ENCODE peak calls at places on chromosome 12, in five cellular contexts. G is tibial nerve, J is NCI-H1417, L is SK-N-SH, P is H9. D is an unnamed sample.

GRCh38 chr12:92434607-92435025 is 268.2 kb upstream of the PLEKHG7 start:
- DNase-seq in G (no peak), L (no peak), J (no peak), P (no peak), D (no peak)

GRCh38 chr12:107845980-107846659 is 71.6 kb downstream of the ASCL4 start:
- DNase-seq in P (no peak), L (no peak), J (no peak), G (no peak), D (peak; percentile 16)

GRCh38 chr12:75969768-75970167 is 61.8 kb downstream of the PHLDA1 start:
- DNase-seq in L (no peak), P (peak; percentile 80), J (no peak), G (no peak), D (no peak)

GRCh38 chr12:73935817-73936216 is 601.8 kb upstream of the ATXN7L3B start:
- DNase-seq in J (peak; percentile 81), G (no peak), L (no peak), P (peak; percentile 41), D (no peak)

GRCh38 chr12:65660096-65660495 is 164.2 kb upstream of the HMGA2 start:
- DNase-seq in P (no peak), J (no peak), G (no peak), L (no peak), D (no peak)

GRCh38 chr12:90004319-90005074 is 295.9 kb upstream of the ATP2B1 start:
- DNase-seq in J (no peak), P (no peak), G (no peak), L (no peak), D (no peak)

GRCh38 chr12:56164345-56164729 is 6.2 kb downstream of the MYL6 start:
- DNase-seq in J (no peak), P (no peak), G (no peak), L (no peak), D (no peak)

GRCh38 chr12:54074308-54074707 is 20.7 kb downstream of the HOXC4 start:
- DNase-seq in G (no peak), P (no peak), L (no peak), J (no peak), D (no peak)

GRCh38 chr12:93419388-93420034 is 22.2 kb downstream of the UBE2N start:
- DNase-seq in J (peak; percentile 58), L (peak; percentile 41), G (no peak), P (no peak), D (peak; percentile 38)

GRCh38 chr12:27024291-27024690 is 1.9 kb downstream of the MED21 start:
- DNase-seq in G (no peak), L (no peak), P (no peak), J (no peak), D (no peak)

GRCh38 chr12:123761841-123762714 is at the start of gene DNAH10:
- DNase-seq in G (no peak), P (peak; percentile 92), L (no peak), J (no peak), D (peak; percentile 34)

GRCh38 chr12:51823875-51824565 is 24.5 kb downstream of the FIGNL2 start:
- DNase-seq in P (peak; percentile 72), L (peak; percentile 66), J (peak; percentile 83), G (no peak), D (peak; percentile 24)

GRCh38 chr12:50256761-50257160 is 26.6 kb downstream of the LIMA1 start:
- DNase-seq in J (no peak), G (no peak), P (no peak), L (no peak), D (no peak)

GRCh38 chr12:24911284-24911791 is 37.6 kb downstream of the BCAT1 start:
- DNase-seq in P (no peak), G (no peak), J (no peak), L (no peak), D (no peak)

GRCh38 chr12:100027671-100028070 is 42.9 kb upstream of the ANKS1B start:
- DNase-seq in G (no peak), P (no peak), L (no peak), J (no peak), D (no peak)

GRCh38 chr12:39972119-39972518 is 133.8 kb downstream of the SLC2A13 start:
- DNase-seq in J (no peak), P (no peak), G (no peak), L (no peak), D (no peak)

GRCh38 chr12:52581066-52581465 is 7.4 kb upstream of the KRT74 start:
- DNase-seq in P (no peak), G (no peak), L (no peak), J (no peak), D (no peak)

GRCh38 chr12:124921200-124922008 is 7.0 kb upstream of the UBC start:
- DNase-seq in P (peak; percentile 85), J (no peak), G (no peak), L (peak; percentile 41), D (no peak)

GRCh38 chr12:63086149-63086915 is 64.7 kb downstream of the AVPR1A start:
- DNase-seq in G (no peak), P (no peak), J (no peak), L (no peak), D (no peak)

GRCh38 chr12:62794218-62794583 is 140.7 kb downstream of the PPM1H start:
- DNase-seq in G (no peak), L (no peak), J (peak; percentile 60), P (no peak), D (no peak)

GRCh38 chr12:127191124-127191523 is 1075.8 kb upstream of the TMEM132C start:
- DNase-seq in L (no peak), P (no peak), J (no peak), G (no peak), D (no peak)

GRCh38 chr12:52207106-52207505 is 15.3 kb upstream of the KRT80 start:
- DNase-seq in P (no peak), J (no peak), G (no peak), L (peak; percentile 76), D (no peak)

GRCh38 chr12:115030017-115030416 is 346.0 kb upstream of the TBX3 start:
- DNase-seq in P (no peak), G (no peak), J (no peak), L (no peak), D (no peak)

GRCh38 chr12:117986705-117987469 is 18.1 kb upstream of the KSR2 start:
- DNase-seq in P (no peak), J (no peak), L (no peak), G (no peak), D (no peak)

GRCh38 chr12:77065361-77066204 is at the start of gene E2F7:
- DNase-seq in L (peak; percentile 99), J (peak; percentile 99), G (peak; percentile 52), P (peak; percentile 99), D (peak; percentile 96)

GRCh38 chr12:46148706-46149463 is 120.0 kb downstream of the SLC38A1 start:
- DNase-seq in G (no peak), P (no peak), L (no peak), J (peak; percentile 6), D (no peak)

GRCh38 chr12:75526655-75527511 is 15.5 kb upstream of the KRR1 start:
- DNase-seq in P (peak; percentile 45), L (peak; percentile 51), J (peak; percentile 89), G (no peak), D (peak; percentile 20)

GRCh38 chr12:4246116-4246515 is 27.4 kb upstream of the CCND2 start:
- DNase-seq in J (no peak), G (no peak), P (no peak), L (no peak), D (no peak)

GRCh38 chr12:22860926-22861325 is 236.0 kb downstream of the ETNK1 start:
- DNase-seq in J (peak; percentile 57), P (no peak), L (no peak), G (no peak), D (no peak)

GRCh38 chr12:6294533-6295186 is 15.8 kb upstream of the PLEKHG6 start:
- DNase-seq in L (no peak), J (peak; percentile 65), G (no peak), P (no peak), D (no peak)

GRCh38 chr12:2198088-2198501 is 145.3 kb downstream of the CACNA1C start:
- DNase-seq in P (peak; percentile 95), J (peak; percentile 54), L (no peak), G (no peak), D (no peak)

GRCh38 chr12:82655751-82656150 is 31.0 kb upstream of the TMTC2 start:
- DNase-seq in J (no peak), G (no peak), P (no peak), L (no peak), D (no peak)

GRCh38 chr12:42332301-42332894 is 6.4 kb downstream of the PPHLN1 start:
- DNase-seq in L (peak; percentile 56), P (no peak), G (no peak), J (peak; percentile 79), D (peak; percentile 21)

GRCh38 chr12:52247622-52248540 is 14.8 kb downstream of the KRT7 start:
- DNase-seq in L (no peak), G (no peak), J (no peak), P (peak; percentile 22), D (no peak)

GRCh38 chr12:6093764-6094163 is 30.7 kb downstream of the VWF start:
- DNase-seq in G (no peak), L (no peak), P (no peak), J (no peak), D (peak; percentile 72)

GRCh38 chr12:67747869-67748760 is 99.6 kb downstream of the DYRK2 start:
- DNase-seq in L (no peak), G (no peak), P (no peak), J (no peak), D (no peak)

GRCh38 chr12:124500232-124501079 is 67.0 kb downstream of the NCOR2 start:
- DNase-seq in P (peak; percentile 91), G (no peak), L (no peak), J (peak; percentile 52), D (no peak)

GRCh38 chr12:27179399-27180214 is 64.5 kb upstream of the STK38L start:
- DNase-seq in L (no peak), J (peak; percentile 48), G (no peak), P (no peak), D (peak; percentile 25)

GRCh38 chr12:84480803-84481202 is 431.8 kb downstream of the SLC6A15 start:
- DNase-seq in P (no peak), L (no peak), G (no peak), J (no peak), D (no peak)

GRCh38 chr12:121575952-121576615 is 4.7 kb downstream of the KDM2B start:
- DNase-seq in L (no peak), J (no peak), P (no peak), G (no peak), D (no peak)